ENCODE peak calls at places on chromosomes 12 and 14, in four cellular contexts. R is H1, F is K562, M is A549. T is an unnamed sample.

GRCh38 chr14:68226523-68226922 is 406.9 kb downstream of the RAD51B start:
- DNase-seq in R (no peak), F (no peak), M (no peak), T (no peak)

GRCh38 chr12:14614704-14615121 is 47.0 kb upstream of the PLBD1 start:
- DNase-seq in R (no peak), F (no peak), M (no peak), T (no peak)

GRCh38 chr14:36268957-36269734 is 51.3 kb downstream of the MBIP start:
- DNase-seq in R (no peak), F (no peak), M (no peak), T (no peak)

GRCh38 chr12:2076196-2076570 is 23.4 kb downstream of the CACNA1C start:
- DNase-seq in R (no peak), F (no peak), M (no peak), T (no peak)

GRCh38 chr12:7387289-7387688 is 56.7 kb downstream of the CD163L1 start:
- DNase-seq in R (no peak), F (no peak), M (no peak), T (no peak)

GRCh38 chr14:87014854-87015253 is 978.1 kb downstream of the GALC start:
- DNase-seq in R (no peak), F (no peak), M (peak; percentile 1), T (no peak)

GRCh38 chr12:116513944-116514343 is 45.2 kb upstream of the MAP1LC3B2 start:
- DNase-seq in R (no peak), F (no peak), M (no peak), T (no peak)

GRCh38 chr12:65204886-65205525 is 35.6 kb downstream of the LEMD3 start:
- DNase-seq in R (no peak), F (no peak), M (no peak), T (no peak)

GRCh38 chr14:33954016-33954598 is 3.2 kb upstream of the EGLN3 start:
- DNase-seq in R (no peak), F (no peak), M (no peak), T (no peak)

GRCh38 chr12:53694746-53695145 is 18.9 kb upstream of the ATP5MC2 start:
- DNase-seq in R (peak; percentile 63), F (no peak), M (no peak), T (peak; percentile 53)

GRCh38 chr14:57686317-57686716 is 179.6 kb downstream of the SLC35F4 start:
- DNase-seq in R (no peak), F (no peak), M (no peak), T (no peak)

GRCh38 chr12:7439579-7440505 is 4.1 kb downstream of the CD163L1 start:
- DNase-seq in R (peak; percentile 77), F (peak; percentile 83), M (peak; percentile 93), T (peak; percentile 84)

GRCh38 chr12:77996670-77997069 is 166.0 kb downstream of the NAV3 start:
- DNase-seq in R (no peak), F (no peak), M (no peak), T (no peak)

GRCh38 chr14:92389598-92390126 is 66.7 kb downstream of the SLC24A4 start:
- DNase-seq in R (no peak), F (no peak), M (no peak), T (no peak)

GRCh38 chr14:104219731-104220224 is 81.4 kb downstream of the KIF26A start:
- DNase-seq in R (peak; percentile 45), F (no peak), M (no peak), T (no peak)

GRCh38 chr14:61628192-61628591 is 67.1 kb upstream of the HIF1A start:
- DNase-seq in R (no peak), F (no peak), M (no peak), T (no peak)

GRCh38 chr14:41490323-41490722 is 116.4 kb upstream of the LRFN5 start:
- DNase-seq in R (no peak), F (no peak), M (no peak), T (no peak)

GRCh38 chr14:68282479-68283377 is 463.1 kb downstream of the RAD51B start:
- DNase-seq in R (no peak), F (no peak), M (no peak), T (no peak)

GRCh38 chr14:94041551-94042346 is 15.6 kb downstream of the OTUB2 start:
- DNase-seq in R (no peak), F (no peak), M (no peak), T (no peak)

GRCh38 chr14:68692216-68692615 is 100.7 kb downstream of the ZFP36L1 start:
- DNase-seq in R (no peak), F (no peak), M (no peak), T (no peak)

GRCh38 chr14:28565345-28565744 is 201.2 kb upstream of the FOXG1 start:
- DNase-seq in R (no peak), F (no peak), M (no peak), T (no peak)

DNA sequence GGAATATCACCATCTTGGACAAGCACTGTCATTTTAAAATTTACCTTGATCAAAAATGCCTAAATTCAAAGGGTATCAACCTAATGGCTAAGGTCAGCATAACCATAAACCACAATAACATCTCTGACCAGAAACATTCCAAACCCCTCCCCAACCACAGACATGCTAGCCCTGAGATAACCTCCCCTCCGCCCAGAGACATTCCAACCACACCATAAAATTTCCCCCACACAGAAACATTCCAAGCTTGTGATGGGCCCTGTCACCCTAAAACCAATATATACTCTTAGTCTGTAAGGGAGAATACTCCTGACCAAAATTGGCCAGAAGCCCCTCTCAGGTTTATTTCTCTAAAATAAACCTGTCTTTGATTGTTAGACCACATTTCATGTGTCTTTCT is 17.7 kb downstream of the EPYC start:
- DNase-seq in R (no peak), F (no peak), M (no peak), T (no peak)
- TF ChIP-seq JUN in R (no peak), F (no peak), M (no peak), T (no peak)

DNA sequence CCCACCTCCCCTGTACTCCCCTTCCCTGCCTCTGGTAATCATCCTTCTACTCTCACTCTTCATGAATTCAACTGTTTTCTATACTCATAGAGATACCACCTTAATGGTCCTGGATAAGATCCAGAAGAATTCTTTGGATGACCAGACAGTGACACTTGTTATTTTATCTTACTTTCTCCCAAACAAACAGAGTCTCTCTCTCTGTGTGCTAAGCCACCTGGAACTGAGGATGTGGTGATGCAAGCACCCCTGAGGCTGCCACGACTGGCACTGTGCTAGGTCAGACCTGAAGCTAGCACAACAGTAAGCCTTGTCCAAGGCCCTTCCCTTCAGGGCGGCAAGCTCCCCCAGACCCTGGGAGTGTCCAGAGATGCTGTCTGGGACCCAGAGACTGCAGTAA is 250.2 kb downstream of the C12orf50 start:
- DNase-seq in R (no peak), F (no peak), M (peak; percentile 87), T (no peak)
- TF ChIP-seq MAX in R (no peak), F (no peak), M (peak; percentile 67), T (no peak)

GRCh38 chr14:32372154-32372553 is 43.1 kb downstream of the AKAP6 start:
- DNase-seq in R (no peak), F (no peak), M (peak; percentile 11), T (no peak)
- TF ChIP-seq JUN in R (no peak), F (no peak), M (no peak), T (no peak)

GRCh38 chr12:111152581-111152980 is 216.3 kb downstream of the PHETA1 start:
- DNase-seq in R (no peak), F (no peak), M (no peak), T (no peak)
- TF ChIP-seq MAX in R (no peak), F (no peak), M (no peak), T (no peak)

DNA sequence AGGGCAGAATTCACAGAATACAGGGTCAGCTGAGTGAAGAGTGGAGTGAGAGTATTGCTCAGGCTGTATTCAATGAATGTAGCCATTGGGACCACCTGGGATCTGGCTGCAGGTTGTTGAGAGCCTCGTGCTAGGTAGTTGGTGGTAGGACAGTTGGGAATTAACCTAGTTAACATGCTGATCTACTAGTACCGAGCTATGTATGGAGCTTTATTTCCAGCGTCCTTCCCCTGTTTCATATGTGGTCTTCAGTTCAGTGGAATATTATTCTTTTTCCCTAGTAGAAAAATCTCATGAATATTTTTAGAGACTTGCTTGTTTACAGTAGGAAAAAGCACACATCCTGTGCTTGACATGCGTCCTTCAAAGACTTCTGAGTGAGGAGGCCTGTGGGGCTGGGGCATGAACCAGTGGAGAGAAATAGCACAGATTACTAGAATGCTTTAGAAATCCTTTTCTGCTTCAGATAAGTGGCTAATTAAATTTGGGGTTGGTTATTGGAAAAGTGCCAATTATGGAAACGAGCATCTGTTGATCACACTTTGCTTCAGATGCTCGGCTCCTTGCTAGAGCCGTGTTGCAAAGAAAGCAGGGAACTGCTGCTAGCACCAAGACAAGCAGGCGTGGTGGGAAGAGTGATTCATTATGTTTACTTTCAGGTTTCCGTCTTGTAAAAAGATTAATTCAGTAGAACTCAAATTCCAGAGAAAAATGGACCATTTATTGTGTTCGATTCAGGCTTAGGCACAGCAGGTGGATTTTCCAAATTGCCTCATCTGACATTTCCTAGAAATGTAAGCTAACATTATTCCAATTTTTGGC is 53.6 kb downstream of the ARF6 start:
- DNase-seq in R (no peak), F (peak; percentile 20), M (peak; percentile 76), T (no peak)
- TF ChIP-seq JUN in R (no peak), F (no peak), M (no peak), T (no peak)

GRCh38 chr12:24599737-24600136 is 349.2 kb downstream of the BCAT1 start:
- DNase-seq in R (no peak), F (no peak), M (no peak), T (no peak)

GRCh38 chr12:24600559-24600958 is 348.3 kb downstream of the BCAT1 start:
- DNase-seq in R (no peak), F (no peak), M (no peak), T (no peak)

GRCh38 chr12:24595652-24596235 is 353.2 kb downstream of the BCAT1 start:
- DNase-seq in R (no peak), F (peak; percentile 5), M (peak; percentile 9), T (no peak)

GRCh38 chr12:24600996-24601395 is 347.9 kb downstream of the BCAT1 start:
- DNase-seq in R (no peak), F (no peak), M (no peak), T (no peak)

DNA sequence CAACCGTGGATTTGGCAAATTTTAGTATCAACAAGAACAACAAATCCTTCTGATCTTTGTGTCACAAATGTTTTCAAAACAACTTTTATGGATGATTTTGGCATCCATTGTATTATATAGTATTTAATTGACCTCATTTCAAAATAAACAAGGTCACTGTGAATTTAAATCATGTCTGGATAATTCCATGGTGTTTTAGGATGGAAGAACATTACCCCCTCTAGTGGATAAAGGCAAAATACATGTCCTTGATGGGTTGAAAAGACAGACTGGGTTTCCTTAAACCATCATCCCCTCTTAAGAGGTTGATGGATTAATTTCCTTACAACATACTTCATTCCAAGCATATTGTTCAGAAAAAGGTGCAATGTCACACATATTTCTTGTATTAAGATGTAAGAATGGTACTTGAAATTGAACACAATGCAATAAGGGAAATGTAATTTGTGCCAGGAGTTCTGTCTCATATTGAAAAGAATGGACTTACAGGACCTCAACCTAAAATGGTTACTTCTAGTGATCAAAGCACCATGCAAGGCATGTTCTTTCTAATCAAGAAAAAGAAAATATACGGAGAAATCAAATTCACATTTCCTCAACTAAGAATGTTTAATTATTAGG is 352.0 kb downstream of the BCAT1 start:
- DNase-seq in R (no peak), F (peak; percentile 39), M (peak; percentile 39), T (no peak)
- TF ChIP-seq MAX in R (no peak), F (no peak), M (no peak), T (no peak)

T was measured in WTC11.